ENCODE peak calls at places on chromosomes 7 and 10, in six cellular contexts. One of them, this sample, is unnamed.

GRCh38 chr10:124745678-124746077 is 1.5 kb upstream of the FAM53B start:
- DNase-seq in AG09319: no peak
- DNase-seq in heart right ventricle: no peak
- DNase-seq in HCT116: peak; percentile 56
- DNase-seq in GOT3: no peak
- DNase-seq in brain microvascular endothelial cell: peak; percentile 35
- DNase-seq in this sample: no peak

GRCh38 chr7:43779032-43779812 is 20.7 kb downstream of the BLVRA start:
- DNase-seq in AG09319: no peak
- DNase-seq in GOT3: no peak
- DNase-seq in brain microvascular endothelial cell: no peak
- DNase-seq in heart right ventricle: no peak
- DNase-seq in HCT116: no peak
- DNase-seq in this sample: no peak

GRCh38 chr10:59098811-59099452 is 77.5 kb upstream of the PHYHIPL start:
- DNase-seq in HCT116: no peak
- DNase-seq in brain microvascular endothelial cell: no peak
- DNase-seq in AG09319: no peak
- DNase-seq in heart right ventricle: no peak
- DNase-seq in GOT3: no peak
- DNase-seq in this sample: peak; percentile 21

GRCh38 chr10:77925795-77926565 is 575 bp downstream of the DLG5 start:
- DNase-seq in AG09319: no peak
- DNase-seq in heart right ventricle: peak; percentile 27
- DNase-seq in brain microvascular endothelial cell: no peak
- DNase-seq in HCT116: no peak
- DNase-seq in GOT3: peak; percentile 21
- DNase-seq in this sample: no peak

GRCh38 chr7:159065151-159065550 is 79.5 kb downstream of the VIPR2 start:
- DNase-seq in brain microvascular endothelial cell: no peak
- DNase-seq in HCT116: no peak
- DNase-seq in AG09319: no peak
- DNase-seq in heart right ventricle: peak; percentile 58
- DNase-seq in GOT3: no peak
- DNase-seq in this sample: no peak

GRCh38 chr10:78299861-78300453 is 266.3 kb downstream of the RPS24 start:
- DNase-seq in brain microvascular endothelial cell: no peak
- DNase-seq in GOT3: no peak
- DNase-seq in AG09319: no peak
- DNase-seq in HCT116: peak; percentile 2
- DNase-seq in heart right ventricle: no peak
- DNase-seq in this sample: no peak

GRCh38 chr10:102642553-102643345 is 1.5 kb upstream of the TRIM8 start:
- DNase-seq in AG09319: peak; percentile 63
- DNase-seq in GOT3: no peak
- DNase-seq in brain microvascular endothelial cell: peak; percentile 56
- DNase-seq in HCT116: peak; percentile 29
- DNase-seq in heart right ventricle: peak; percentile 63
- DNase-seq in this sample: peak; percentile 35

GRCh38 chr10:127576751-127577161 is 27.6 kb downstream of the NPS start:
- DNase-seq in GOT3: no peak
- DNase-seq in brain microvascular endothelial cell: no peak
- DNase-seq in AG09319: no peak
- DNase-seq in HCT116: no peak
- DNase-seq in heart right ventricle: peak; percentile 64
- DNase-seq in this sample: no peak

GRCh38 chr7:96052860-96053452 is 268.9 kb downstream of the SLC25A13 start:
- DNase-seq in HCT116: no peak
- DNase-seq in brain microvascular endothelial cell: no peak
- DNase-seq in AG09319: no peak
- DNase-seq in GOT3: no peak
- DNase-seq in heart right ventricle: no peak
- DNase-seq in this sample: no peak

GRCh38 chr10:21593986-21594385 is 60.0 kb downstream of the MLLT10 start:
- DNase-seq in AG09319: no peak
- DNase-seq in HCT116: no peak
- DNase-seq in brain microvascular endothelial cell: no peak
- DNase-seq in GOT3: no peak
- DNase-seq in heart right ventricle: no peak
- DNase-seq in this sample: no peak

GRCh38 chr10:12533151-12533550 is 183.8 kb downstream of the CAMK1D start:
- DNase-seq in heart right ventricle: no peak
- DNase-seq in GOT3: no peak
- DNase-seq in AG09319: no peak
- DNase-seq in brain microvascular endothelial cell: peak; percentile 59
- DNase-seq in HCT116: no peak
- DNase-seq in this sample: no peak

GRCh38 chr10:8049874-8050560 is 4.5 kb upstream of the GATA3 start:
- DNase-seq in HCT116: no peak
- DNase-seq in heart right ventricle: no peak
- DNase-seq in brain microvascular endothelial cell: no peak
- DNase-seq in GOT3: no peak
- DNase-seq in AG09319: no peak
- DNase-seq in this sample: no peak

GRCh38 chr7:8217200-8218068 is 44.5 kb downstream of the ICA1 start:
- DNase-seq in HCT116: peak; percentile 54
- DNase-seq in AG09319: peak; percentile 29
- DNase-seq in GOT3: no peak
- DNase-seq in brain microvascular endothelial cell: peak; percentile 47
- DNase-seq in heart right ventricle: peak; percentile 51
- DNase-seq in this sample: peak; percentile 46

GRCh38 chr7:77428777-77429231 is 12.7 kb upstream of the GSAP start:
- DNase-seq in brain microvascular endothelial cell: no peak
- DNase-seq in HCT116: no peak
- DNase-seq in GOT3: no peak
- DNase-seq in AG09319: no peak
- DNase-seq in heart right ventricle: no peak
- DNase-seq in this sample: no peak

GRCh38 chr7:43648725-43649406 is 66.0 kb downstream of the STK17A start:
- DNase-seq in brain microvascular endothelial cell: peak; percentile 89
- DNase-seq in GOT3: no peak
- DNase-seq in heart right ventricle: no peak
- DNase-seq in AG09319: peak; percentile 65
- DNase-seq in HCT116: no peak
- DNase-seq in this sample: peak; percentile 67

GRCh38 chr10:26527018-26527417 is 88.9 kb downstream of the APBB1IP start:
- DNase-seq in AG09319: no peak
- DNase-seq in GOT3: no peak
- DNase-seq in heart right ventricle: no peak
- DNase-seq in brain microvascular endothelial cell: no peak
- DNase-seq in HCT116: no peak
- DNase-seq in this sample: no peak

GRCh38 chr7:28076421-28077163 is 104.0 kb downstream of the JAZF1 start:
- DNase-seq in HCT116: no peak
- DNase-seq in AG09319: no peak
- DNase-seq in GOT3: no peak
- DNase-seq in heart right ventricle: no peak
- DNase-seq in brain microvascular endothelial cell: no peak
- DNase-seq in this sample: no peak

GRCh38 chr10:72455889-72456588 is 101.3 kb upstream of the DNAJB12 start:
- DNase-seq in HCT116: no peak
- DNase-seq in heart right ventricle: no peak
- DNase-seq in AG09319: no peak
- DNase-seq in brain microvascular endothelial cell: no peak
- DNase-seq in GOT3: no peak
- DNase-seq in this sample: no peak

GRCh38 chr10:75408911-75409885 is 7.6 kb upstream of the ZNF503 start:
- DNase-seq in HCT116: no peak
- DNase-seq in heart right ventricle: peak; percentile 78
- DNase-seq in GOT3: no peak
- DNase-seq in AG09319: no peak
- DNase-seq in brain microvascular endothelial cell: no peak
- DNase-seq in this sample: no peak

GRCh38 chr7:157014635-157015555 is 4.4 kb upstream of the MNX1 start:
- DNase-seq in HCT116: no peak
- DNase-seq in heart right ventricle: no peak
- DNase-seq in brain microvascular endothelial cell: no peak
- DNase-seq in AG09319: no peak
- DNase-seq in GOT3: no peak
- DNase-seq in this sample: no peak

GRCh38 chr10:6047847-6048246 is 14.3 kb downstream of the IL2RA start:
- DNase-seq in HCT116: no peak
- DNase-seq in GOT3: no peak
- DNase-seq in heart right ventricle: no peak
- DNase-seq in AG09319: no peak
- DNase-seq in brain microvascular endothelial cell: no peak
- DNase-seq in this sample: no peak

GRCh38 chr7:27409776-27410175 is 167.2 kb downstream of the EVX1 start:
- DNase-seq in HCT116: no peak
- DNase-seq in heart right ventricle: no peak
- DNase-seq in AG09319: no peak
- DNase-seq in GOT3: no peak
- DNase-seq in brain microvascular endothelial cell: no peak
- DNase-seq in this sample: peak; percentile 43

GRCh38 chr7:1662767-1663166 is 7.3 kb upstream of the ELFN1 start:
- DNase-seq in HCT116: no peak
- DNase-seq in heart right ventricle: no peak
- DNase-seq in brain microvascular endothelial cell: no peak
- DNase-seq in GOT3: no peak
- DNase-seq in AG09319: no peak
- DNase-seq in this sample: no peak

GRCh38 chr7:12865593-12865992 is 178.2 kb downstream of the ARL4A start:
- DNase-seq in heart right ventricle: no peak
- DNase-seq in GOT3: no peak
- DNase-seq in HCT116: no peak
- DNase-seq in AG09319: no peak
- DNase-seq in brain microvascular endothelial cell: no peak
- DNase-seq in this sample: no peak

GRCh38 chr7:68425377-68425776 is 1172.9 kb upstream of the AUTS2 start:
- DNase-seq in heart right ventricle: no peak
- DNase-seq in HCT116: no peak
- DNase-seq in GOT3: no peak
- DNase-seq in brain microvascular endothelial cell: no peak
- DNase-seq in AG09319: no peak
- DNase-seq in this sample: no peak

GRCh38 chr7:143003393-143004051 is 23.4 kb downstream of the OR9A2 start:
- DNase-seq in GOT3: no peak
- DNase-seq in heart right ventricle: peak; percentile 9
- DNase-seq in brain microvascular endothelial cell: no peak
- DNase-seq in AG09319: no peak
- DNase-seq in HCT116: peak; percentile 36
- DNase-seq in this sample: peak; percentile 10

GRCh38 chr7:27150568-27151340 is 1.6 kb downstream of the HOXA3 start:
- DNase-seq in GOT3: peak; percentile 75
- DNase-seq in AG09319: no peak
- DNase-seq in heart right ventricle: no peak
- DNase-seq in brain microvascular endothelial cell: peak; percentile 16
- DNase-seq in HCT116: no peak
- DNase-seq in this sample: no peak

GRCh38 chr7:102061981-102062390 is 224.7 kb upstream of the SH2B2 start:
- DNase-seq in AG09319: no peak
- DNase-seq in GOT3: no peak
- DNase-seq in heart right ventricle: no peak
- DNase-seq in HCT116: no peak
- DNase-seq in brain microvascular endothelial cell: no peak
- DNase-seq in this sample: no peak

GRCh38 chr10:30803901-30804322 is 174.4 kb upstream of the LYZL2 start:
- DNase-seq in heart right ventricle: no peak
- DNase-seq in brain microvascular endothelial cell: no peak
- DNase-seq in HCT116: no peak
- DNase-seq in AG09319: peak; percentile 86
- DNase-seq in GOT3: no peak
- DNase-seq in this sample: peak; percentile 87

GRCh38 chr7:44394636-44395035 is 69.2 kb upstream of the CAMK2B start:
- DNase-seq in brain microvascular endothelial cell: no peak
- DNase-seq in GOT3: no peak
- DNase-seq in heart right ventricle: no peak
- DNase-seq in HCT116: no peak
- DNase-seq in AG09319: no peak
- DNase-seq in this sample: no peak

GRCh38 chr10:35768011-35768410 is 125.9 kb upstream of the FZD8 start:
- DNase-seq in HCT116: no peak
- DNase-seq in GOT3: no peak
- DNase-seq in AG09319: no peak
- DNase-seq in heart right ventricle: no peak
- DNase-seq in brain microvascular endothelial cell: no peak
- DNase-seq in this sample: no peak

GRCh38 chr10:78343266-78343665 is 309.6 kb downstream of the RPS24 start:
- DNase-seq in AG09319: no peak
- DNase-seq in GOT3: no peak
- DNase-seq in brain microvascular endothelial cell: no peak
- DNase-seq in HCT116: no peak
- DNase-seq in heart right ventricle: no peak
- DNase-seq in this sample: no peak

GRCh38 chr7:22481726-22482125 is 18.3 kb downstream of the STEAP1B start:
- DNase-seq in heart right ventricle: peak; percentile 39
- DNase-seq in AG09319: peak; percentile 52
- DNase-seq in GOT3: no peak
- DNase-seq in brain microvascular endothelial cell: no peak
- DNase-seq in HCT116: no peak
- DNase-seq in this sample: no peak

GRCh38 chr7:39088730-39089129 is 111.0 kb downstream of the POU6F2 start:
- DNase-seq in brain microvascular endothelial cell: no peak
- DNase-seq in HCT116: no peak
- DNase-seq in GOT3: no peak
- DNase-seq in AG09319: no peak
- DNase-seq in heart right ventricle: no peak
- DNase-seq in this sample: no peak

This sample was measured in AG09309.